ENCODE peak calls at places on chromosomes 13 and 19, in eight cellular contexts. One of them, this sample, is unnamed.

GRCh38 chr13:50378513-50378970 is 363.3 kb downstream of the KCNRG start:
- DNase-seq in GDM1: no peak
- DNase-seq in bronchial epithelial cell: no peak
- DNase-seq in suprapubic skin: no peak
- DNase-seq in fibroblast of the aortic adventitia: no peak
- DNase-seq in adipocyte: no peak
- DNase-seq in lung microvascular endothelial cell: no peak
- DNase-seq in H9: no peak
- DNase-seq in this sample: no peak

GRCh38 chr19:23415034-23415433 is 19.8 kb upstream of the ZNF91 start:
- DNase-seq in bronchial epithelial cell: no peak
- DNase-seq in suprapubic skin: no peak
- DNase-seq in H9: no peak
- DNase-seq in GDM1: no peak
- DNase-seq in fibroblast of the aortic adventitia: no peak
- DNase-seq in lung microvascular endothelial cell: no peak
- DNase-seq in adipocyte: no peak
- DNase-seq in this sample: no peak

GRCh38 chr13:33480561-33480960 is 195.0 kb upstream of the STARD13 start:
- DNase-seq in bronchial epithelial cell: no peak
- DNase-seq in suprapubic skin: no peak
- DNase-seq in GDM1: no peak
- DNase-seq in H9: no peak
- DNase-seq in lung microvascular endothelial cell: no peak
- DNase-seq in fibroblast of the aortic adventitia: peak; percentile 40
- DNase-seq in adipocyte: no peak
- DNase-seq in this sample: no peak

GRCh38 chr19:4870025-4870700 is 2.7 kb upstream of the PLIN3 start:
- DNase-seq in GDM1: peak; percentile 35
- DNase-seq in bronchial epithelial cell: peak; percentile 89
- DNase-seq in lung microvascular endothelial cell: peak; percentile 56
- DNase-seq in fibroblast of the aortic adventitia: peak; percentile 93
- DNase-seq in H9: peak; percentile 81
- DNase-seq in adipocyte: peak; percentile 86
- DNase-seq in suprapubic skin: no peak
- DNase-seq in this sample: peak; percentile 62

GRCh38 chr19:31334101-31334848 is 15.0 kb downstream of the TSHZ3 start:
- DNase-seq in GDM1: no peak
- DNase-seq in suprapubic skin: no peak
- DNase-seq in H9: no peak
- DNase-seq in adipocyte: peak; percentile 37
- DNase-seq in lung microvascular endothelial cell: no peak
- DNase-seq in bronchial epithelial cell: peak; percentile 89
- DNase-seq in fibroblast of the aortic adventitia: peak; percentile 78
- DNase-seq in this sample: no peak

GRCh38 chr13:20182231-20182846 is 10.4 kb downstream of the GJB2 start:
- DNase-seq in suprapubic skin: no peak
- DNase-seq in lung microvascular endothelial cell: peak; percentile 84
- DNase-seq in H9: peak; percentile 66
- DNase-seq in bronchial epithelial cell: peak; percentile 70
- DNase-seq in adipocyte: peak; percentile 89
- DNase-seq in fibroblast of the aortic adventitia: peak; percentile 83
- DNase-seq in GDM1: peak; percentile 73
- DNase-seq in this sample: peak; percentile 85

GRCh38 chr19:38434549-38435051 is 1.1 kb downstream of the RYR1 start:
- DNase-seq in bronchial epithelial cell: no peak
- DNase-seq in H9: peak; percentile 95
- DNase-seq in GDM1: no peak
- DNase-seq in adipocyte: no peak
- DNase-seq in fibroblast of the aortic adventitia: no peak
- DNase-seq in suprapubic skin: no peak
- DNase-seq in lung microvascular endothelial cell: no peak
- DNase-seq in this sample: no peak

GRCh38 chr13:106744516-106744915 is 176.6 kb upstream of the ARGLU1 start:
- DNase-seq in lung microvascular endothelial cell: no peak
- DNase-seq in adipocyte: no peak
- DNase-seq in bronchial epithelial cell: no peak
- DNase-seq in GDM1: no peak
- DNase-seq in suprapubic skin: no peak
- DNase-seq in H9: no peak
- DNase-seq in fibroblast of the aortic adventitia: no peak
- DNase-seq in this sample: no peak

GRCh38 chr19:32910094-32910493 is 40.5 kb upstream of the SLC7A9 start:
- DNase-seq in adipocyte: no peak
- DNase-seq in suprapubic skin: no peak
- DNase-seq in GDM1: no peak
- DNase-seq in fibroblast of the aortic adventitia: no peak
- DNase-seq in H9: no peak
- DNase-seq in lung microvascular endothelial cell: no peak
- DNase-seq in bronchial epithelial cell: no peak
- DNase-seq in this sample: no peak

GRCh38 chr19:46967578-46968018 is 52.0 kb upstream of the NPAS1 start:
- DNase-seq in fibroblast of the aortic adventitia: peak; percentile 54
- DNase-seq in lung microvascular endothelial cell: peak; percentile 36
- DNase-seq in suprapubic skin: no peak
- DNase-seq in adipocyte: no peak
- DNase-seq in H9: no peak
- DNase-seq in GDM1: peak; percentile 58
- DNase-seq in bronchial epithelial cell: no peak
- DNase-seq in this sample: no peak

GRCh38 chr13:113001251-113002140 is 32.5 kb downstream of the MCF2L start:
- DNase-seq in adipocyte: peak; percentile 31
- DNase-seq in fibroblast of the aortic adventitia: no peak
- DNase-seq in suprapubic skin: no peak
- DNase-seq in H9: peak; percentile 57
- DNase-seq in bronchial epithelial cell: no peak
- DNase-seq in GDM1: no peak
- DNase-seq in lung microvascular endothelial cell: no peak
- DNase-seq in this sample: peak; percentile 77

GRCh38 chr19:7287716-7288115 is 6.5 kb downstream of the INSR start:
- DNase-seq in adipocyte: no peak
- DNase-seq in suprapubic skin: no peak
- DNase-seq in H9: no peak
- DNase-seq in fibroblast of the aortic adventitia: no peak
- DNase-seq in GDM1: no peak
- DNase-seq in bronchial epithelial cell: no peak
- DNase-seq in lung microvascular endothelial cell: no peak
- DNase-seq in this sample: no peak

GRCh38 chr13:41827507-41828213 is 133.2 kb downstream of the VWA8 start:
- DNase-seq in fibroblast of the aortic adventitia: peak; percentile 93
- DNase-seq in lung microvascular endothelial cell: peak; percentile 72
- DNase-seq in H9: no peak
- DNase-seq in bronchial epithelial cell: peak; percentile 93
- DNase-seq in GDM1: no peak
- DNase-seq in adipocyte: peak; percentile 93
- DNase-seq in suprapubic skin: no peak
- DNase-seq in this sample: peak; percentile 52

GRCh38 chr13:113837554-113838355 is 26.1 kb downstream of the GAS6 start:
- DNase-seq in adipocyte: peak; percentile 98
- DNase-seq in lung microvascular endothelial cell: peak; percentile 94
- DNase-seq in GDM1: no peak
- DNase-seq in fibroblast of the aortic adventitia: peak; percentile 98
- DNase-seq in suprapubic skin: peak; percentile 96
- DNase-seq in H9: peak; percentile 71
- DNase-seq in bronchial epithelial cell: peak; percentile 96
- DNase-seq in this sample: peak; percentile 45

GRCh38 chr19:57559008-57559403 is 657 bp downstream of the ZNF550 start:
- DNase-seq in H9: peak; percentile 30
- DNase-seq in bronchial epithelial cell: peak; percentile 8
- DNase-seq in GDM1: no peak
- DNase-seq in adipocyte: peak; percentile 45
- DNase-seq in fibroblast of the aortic adventitia: peak; percentile 18
- DNase-seq in suprapubic skin: no peak
- DNase-seq in lung microvascular endothelial cell: no peak
- DNase-seq in this sample: no peak

GRCh38 chr13:110445183-110445582 is 116.3 kb downstream of the RAB20 start:
- DNase-seq in lung microvascular endothelial cell: no peak
- DNase-seq in H9: no peak
- DNase-seq in suprapubic skin: no peak
- DNase-seq in fibroblast of the aortic adventitia: no peak
- DNase-seq in adipocyte: no peak
- DNase-seq in GDM1: peak; percentile 37
- DNase-seq in bronchial epithelial cell: peak; percentile 26
- DNase-seq in this sample: no peak

GRCh38 chr13:101706651-101707050 is 254.2 kb downstream of the ITGBL1 start:
- DNase-seq in suprapubic skin: no peak
- DNase-seq in fibroblast of the aortic adventitia: peak; percentile 83
- DNase-seq in adipocyte: peak; percentile 92
- DNase-seq in bronchial epithelial cell: peak; percentile 65
- DNase-seq in GDM1: peak; percentile 76
- DNase-seq in lung microvascular endothelial cell: peak; percentile 92
- DNase-seq in H9: no peak
- DNase-seq in this sample: peak; percentile 71

GRCh38 chr13:99131410-99131809 is 69.2 kb upstream of the UBAC2 start:
- DNase-seq in adipocyte: no peak
- DNase-seq in lung microvascular endothelial cell: no peak
- DNase-seq in suprapubic skin: no peak
- DNase-seq in bronchial epithelial cell: no peak
- DNase-seq in fibroblast of the aortic adventitia: no peak
- DNase-seq in GDM1: no peak
- DNase-seq in H9: no peak
- DNase-seq in this sample: no peak

GRCh38 chr13:93867481-93867880 is 612.0 kb downstream of the DCT start:
- DNase-seq in GDM1: no peak
- DNase-seq in H9: no peak
- DNase-seq in fibroblast of the aortic adventitia: no peak
- DNase-seq in bronchial epithelial cell: peak; percentile 13
- DNase-seq in suprapubic skin: no peak
- DNase-seq in adipocyte: no peak
- DNase-seq in lung microvascular endothelial cell: no peak
- DNase-seq in this sample: no peak